ENCODE peak calls at places on chromosomes 12 and 14, in five cellular contexts. Y is neural progenitor cell, H is PC-3, P is kidney, R is suprapubic skin. N is an unnamed sample.
A peak's percentile ranks its signal among the peaks of the same experiment; 100 is the strongest.

GRCh38 chr12:52442600-52443061 is 8.5 kb upstream of the KRT75 start:
- DNase-seq in Y (peak; percentile 51), P (no peak), H (peak; percentile 99), R (peak; percentile 57), N (peak; percentile 83)

GRCh38 chr12:17949558-17950141 is 140.3 kb downstream of the RERGL start:
- DNase-seq in R (no peak), H (no peak), P (peak; percentile 25), Y (no peak), N (no peak)

GRCh38 chr14:104076743-104077142 is 8.8 kb upstream of the ASPG start:
- DNase-seq in H (no peak), R (no peak), Y (no peak), P (no peak), N (no peak)

GRCh38 chr12:88820012-88820411 is 239.7 kb upstream of the KITLG start:
- DNase-seq in P (no peak), H (no peak), R (no peak), Y (no peak), N (no peak)

GRCh38 chr12:118999107-118999506 is 17.8 kb downstream of the SRRM4 start:
- DNase-seq in R (no peak), H (no peak), P (no peak), Y (no peak), N (peak; percentile 21)

GRCh38 chr12:27178723-27179398 is 65.2 kb upstream of the STK38L start:
- DNase-seq in R (no peak), H (peak; percentile 41), Y (no peak), P (no peak), N (no peak)

GRCh38 chr12:113899844-113900471 is 66.2 kb downstream of the RBM19 start:
- DNase-seq in R (no peak), H (no peak), Y (peak; percentile 71), P (no peak), N (peak; percentile 57)

GRCh38 chr14:52949711-52950409 is 990 bp downstream of the FERMT2 start:
- DNase-seq in Y (peak; percentile 22), H (peak; percentile 68), P (no peak), R (no peak), N (no peak)

GRCh38 chr12:47876404-47876960 is 28.3 kb downstream of the VDR start:
- DNase-seq in H (no peak), P (no peak), R (no peak), Y (no peak), N (no peak)

GRCh38 chr12:76277480-76277879 is 70.7 kb downstream of the BBS10 start:
- DNase-seq in Y (no peak), P (no peak), R (no peak), H (peak; percentile 57), N (no peak)

GRCh38 chr12:101021442-101021841 is 188.6 kb downstream of the SLC5A8 start:
- DNase-seq in P (no peak), H (peak; percentile 16), R (no peak), Y (no peak), N (no peak)

GRCh38 chr12:101027816-101028215 is 182.2 kb downstream of the SLC5A8 start:
- DNase-seq in P (no peak), H (no peak), Y (no peak), R (no peak), N (no peak)

GRCh38 chr12:101021911-101022388 is 188.1 kb downstream of the SLC5A8 start:
- DNase-seq in P (no peak), R (no peak), Y (no peak), H (peak; percentile 77), N (no peak)

DNA sequence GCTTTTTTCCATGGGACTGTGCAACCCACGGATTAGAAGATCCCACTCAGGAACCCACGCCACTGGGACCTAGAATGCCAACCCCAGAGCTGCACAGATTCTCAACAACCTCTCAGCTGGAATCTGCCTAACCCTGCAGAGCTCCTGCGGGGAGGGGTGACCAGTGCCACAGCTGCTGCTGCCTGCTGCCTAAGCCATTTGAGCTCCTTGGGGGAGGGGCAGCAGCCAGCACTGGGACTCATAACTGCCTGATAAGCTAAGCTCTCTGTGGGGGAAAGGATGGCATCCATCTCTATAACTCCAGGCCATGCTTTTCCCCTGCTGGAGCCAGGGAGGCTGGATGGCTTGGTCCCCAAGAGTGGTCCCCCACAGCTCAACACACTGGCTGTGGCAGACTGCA is 182.8 kb downstream of the SLC5A8 start:
- DNase-seq in H (no peak), R (no peak), Y (peak; percentile 35), P (no peak), N (no peak)
- H3K9me3 ChIP-seq in H (no peaks in the 10 kb centered on the region), R (peaks cover 3% of the 10 kb centered on the region), Y (no peaks in the 10 kb centered on the region), P (no peaks in the 10 kb centered on the region), N (no peaks in the 10 kb centered on the region)

GRCh38 chr12:34372003-34372402 is 349.7 kb downstream of the ALG10 start:
- DNase-seq in P (no peak), R (no peak), Y (no peak), H (no peak), N (no peak)
- H3K9me3 ChIP-seq in P (peaks cover 15% of the 10 kb centered on the region), R (peaks cover 70% of the 10 kb centered on the region), Y (no peaks in the 10 kb centered on the region), H (no peaks in the 10 kb centered on the region), N (peaks cover 89% of the 10 kb centered on the region)

GRCh38 chr12:130427381-130427887 is 89.7 kb downstream of the PIWIL1 start:
- DNase-seq in H (no peak), Y (no peak), R (no peak), P (no peak), N (peak; percentile 25)
- H3K9me3 ChIP-seq in H (no peaks in the 10 kb centered on the region), Y (no peaks in the 10 kb centered on the region), R (no peaks in the 10 kb centered on the region), P (no peaks in the 10 kb centered on the region), N (no peaks in the 10 kb centered on the region)

DNA sequence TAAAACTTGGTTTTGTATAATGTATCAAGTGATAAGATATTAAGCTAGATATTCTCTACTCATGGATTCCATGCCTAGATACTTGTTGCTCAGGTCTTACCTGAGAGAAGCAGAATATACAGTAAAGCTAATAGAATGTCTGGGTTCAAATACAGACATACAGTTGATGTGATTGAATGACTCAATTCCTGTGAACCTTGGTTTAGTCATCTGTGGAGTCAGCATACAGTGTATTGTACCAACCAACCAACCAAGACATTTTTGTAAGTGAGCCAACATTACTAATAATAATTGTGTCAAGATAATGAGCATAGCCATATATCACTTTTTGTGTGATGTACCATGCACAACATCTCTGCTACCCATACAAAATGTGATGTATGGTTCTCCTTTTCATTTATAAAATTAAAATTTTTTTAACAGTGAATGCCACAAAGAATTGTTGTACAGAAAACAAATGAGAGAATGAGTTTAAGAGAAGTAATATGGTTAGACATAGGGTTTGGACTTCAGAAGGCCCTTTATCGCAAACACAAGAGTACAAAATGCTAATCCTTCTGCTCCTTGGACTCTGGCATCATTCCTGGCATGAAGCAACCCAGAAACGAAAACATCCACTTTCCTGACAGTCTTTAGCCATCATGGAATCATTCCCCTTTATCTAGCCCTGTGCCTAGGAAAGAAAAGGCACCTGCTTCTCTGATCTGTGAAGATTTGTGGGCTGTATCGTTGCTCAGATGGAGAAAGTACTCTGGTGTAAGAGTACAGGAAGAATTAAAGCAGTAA is 977.2 kb upstream of the USP15 start:
- DNase-seq in H (peak; percentile 78), Y (no peak), R (no peak), P (no peak), N (no peak)
- H3K9me3 ChIP-seq in H (peaks cover 16% of the 10 kb centered on the region), Y (peaks cover 4% of the 10 kb centered on the region), R (peaks cover 17% of the 10 kb centered on the region), P (peaks cover 8% of the 10 kb centered on the region), N (peaks cover 6% of the 10 kb centered on the region)

DNA sequence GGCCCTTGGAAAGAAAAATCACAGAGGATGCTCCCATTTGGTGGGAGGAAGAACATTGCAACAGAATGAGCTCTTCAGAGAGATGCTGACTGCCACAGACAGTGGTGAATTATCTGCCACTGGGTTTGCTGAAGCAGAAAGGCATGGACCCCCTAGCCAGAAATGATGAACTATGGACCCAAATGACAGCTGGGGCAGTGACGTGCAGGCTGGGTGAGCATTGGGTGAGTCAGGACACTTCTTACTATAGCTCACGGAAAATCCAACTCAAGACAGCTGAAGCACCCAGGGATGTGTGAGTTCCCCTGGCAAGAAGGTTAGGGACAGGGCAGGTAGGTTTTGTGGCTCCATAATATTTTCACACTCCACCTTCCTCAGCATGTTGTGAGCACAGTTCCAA is 993.2 kb downstream of the BCL11B start:
- DNase-seq in H (no peak), Y (no peak), R (no peak), P (no peak), N (no peak)
- H3K9me3 ChIP-seq in H (no peaks in the 10 kb centered on the region), Y (no peaks in the 10 kb centered on the region), R (no peaks in the 10 kb centered on the region), P (no peaks in the 10 kb centered on the region), N (no peaks in the 10 kb centered on the region)

GRCh38 chr12:132940071-132940719 is 15.9 kb downstream of the ZNF605 start:
- DNase-seq in Y (no peak), H (no peak), R (no peak), P (no peak), N (no peak)
- H3K9me3 ChIP-seq in Y (peaks cover 9% of the 10 kb centered on the region), H (peaks cover 17% of the 10 kb centered on the region), R (peaks cover 48% of the 10 kb centered on the region), P (peaks cover 56% of the 10 kb centered on the region), N (peaks cover 21% of the 10 kb centered on the region)

GRCh38 chr12:34406228-34406995 is 384.1 kb downstream of the ALG10 start:
- DNase-seq in R (peak; percentile 66), Y (no peak), P (peak; percentile 43), H (no peak), N (peak; percentile 5)
- H3K9me3 ChIP-seq in R (peaks cover 82% of the 10 kb centered on the region), Y (peaks cover 31% of the 10 kb centered on the region), P (peaks cover 49% of the 10 kb centered on the region), H (peaks cover 31% of the 10 kb centered on the region), N (peaks cover 89% of the 10 kb centered on the region)

DNA sequence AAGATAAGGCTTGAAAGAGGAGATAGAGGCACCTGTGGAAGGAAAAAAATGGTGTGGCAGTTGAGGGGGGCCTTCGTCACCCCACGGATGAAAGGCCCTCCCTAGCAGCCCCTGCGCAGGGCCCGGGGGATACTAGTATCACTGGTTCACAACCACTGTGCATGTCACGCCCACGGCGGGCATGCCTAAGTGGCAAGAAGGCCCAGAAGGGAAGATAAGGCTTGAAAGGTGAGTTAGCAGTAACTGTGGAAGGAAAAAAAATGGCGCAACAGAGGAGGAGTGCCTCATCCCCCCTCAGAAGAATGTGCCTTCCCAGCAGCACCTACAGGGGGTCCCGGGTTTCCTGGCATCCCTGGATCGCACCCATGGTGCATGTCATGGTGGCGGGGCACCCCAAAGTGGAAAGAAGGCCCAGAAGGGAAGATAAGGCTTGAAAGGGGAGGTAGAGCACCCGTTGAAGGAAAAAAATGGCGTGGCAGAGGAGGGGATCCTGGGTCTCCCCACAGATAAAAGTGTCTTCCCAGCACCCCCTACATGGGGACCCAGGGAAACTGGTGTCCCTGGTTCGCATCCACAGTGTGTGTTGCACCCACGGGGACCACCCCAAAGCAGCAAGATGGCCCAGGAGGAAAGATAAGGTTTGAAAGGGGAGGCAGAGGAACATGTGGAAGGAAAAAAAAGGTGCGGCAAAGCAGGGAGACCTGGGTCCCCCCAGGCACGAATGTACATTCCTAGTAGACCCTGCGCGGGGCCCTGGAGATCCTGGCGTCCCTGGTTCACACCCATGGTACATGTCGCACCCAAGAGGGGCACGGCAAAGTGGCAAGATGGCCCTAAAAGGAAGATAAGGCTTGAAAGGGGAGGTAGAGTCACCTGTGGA is 279.2 kb downstream of the ALG10 start:
- DNase-seq in R (no peak), Y (no peak), P (peak; percentile 53), H (no peak), N (no peak)
- H3K9me3 ChIP-seq in R (peaks cover 28% of the 10 kb centered on the region), Y (peaks cover 5% of the 10 kb centered on the region), P (peaks cover 8% of the 10 kb centered on the region), H (no peaks in the 10 kb centered on the region), N (peaks cover 51% of the 10 kb centered on the region)

N was measured in H9.